ENCODE peak calls at places on chromosomes 13 and 19, in seven cellular contexts. K is CD8-positive, alpha-beta T cell; Z is ovary; T is ascending aorta; I is Peyer's patch; P is upper lobe of left lung; M is GM23338. W is an unnamed sample.

GRCh38 chr13:20191902-20192469 is 752 bp downstream of the GJB2 start:
- DNase-seq in K (no peak), Z (no peak), T (no peak), I (no peak), P (peak; percentile 36), M (peak; percentile 78), W (no peak)

GRCh38 chr19:31560021-31560770 is 211.0 kb upstream of the TSHZ3 start:
- DNase-seq in K (no peak), Z (no peak), T (no peak), I (no peak), P (no peak), M (no peak), W (no peak)

GRCh38 chr19:41420101-41420880 is 6.9 kb downstream of the B3GNT8 start:
- DNase-seq in K (no peak), Z (no peak), T (no peak), I (no peak), P (peak; percentile 73), M (no peak), W (no peak)

GRCh38 chr13:32134991-32135390 is 103.4 kb downstream of the FRY start:
- DNase-seq in K (no peak), Z (no peak), T (no peak), I (no peak), P (no peak), M (no peak), W (no peak)

GRCh38 chr13:40476175-40476958 is 190.1 kb downstream of the FOXO1 start:
- DNase-seq in K (no peak), Z (no peak), T (peak; percentile 69), I (no peak), P (no peak), M (no peak), W (no peak)

GRCh38 chr13:77377016-77377415 is 50.1 kb upstream of the MYCBP2 start:
- DNase-seq in K (no peak), Z (no peak), T (no peak), I (no peak), P (no peak), M (no peak), W (no peak)

GRCh38 chr13:76570485-76570884 is 315.7 kb downstream of the KCTD12 start:
- DNase-seq in K (no peak), Z (no peak), T (no peak), I (no peak), P (no peak), M (peak; percentile 39), W (no peak)

GRCh38 chr19:31461814-31462539 is 112.7 kb upstream of the TSHZ3 start:
- DNase-seq in K (no peak), Z (no peak), T (no peak), I (no peak), P (no peak), M (peak; percentile 47), W (no peak)

GRCh38 chr19:27735314-27735713 is 1477.6 kb downstream of the UQCRFS1 start:
- DNase-seq in K (no peak), Z (no peak), T (no peak), I (no peak), P (no peak), M (no peak), W (no peak)

GRCh38 chr13:31747271-31747670 is 7.9 kb downstream of the RXFP2 start:
- DNase-seq in K (no peak), Z (no peak), T (no peak), I (no peak), P (no peak), M (no peak), W (no peak)

GRCh38 chr13:77544365-77544764 is 8.9 kb downstream of the SCEL start:
- DNase-seq in K (no peak), Z (peak; percentile 24), T (no peak), I (no peak), P (peak; percentile 31), M (no peak), W (no peak)

GRCh38 chr13:76214001-76214400 is 577.9 kb downstream of the LMO7 start:
- DNase-seq in K (no peak), Z (no peak), T (no peak), I (no peak), P (no peak), M (no peak), W (no peak)

GRCh38 chr19:12090807-12091206 is 26.3 kb downstream of the ZNF844 start:
- DNase-seq in K (peak; percentile 58), Z (peak; percentile 38), T (peak; percentile 76), I (peak; percentile 31), P (peak; percentile 64), M (peak; percentile 71), W (peak; percentile 51)

GRCh38 chr13:44921931-44922758 is 67.1 kb downstream of the NUFIP1 start:
- DNase-seq in K (no peak), Z (peak; percentile 71), T (peak; percentile 92), I (no peak), P (peak; percentile 79), M (no peak), W (no peak)

GRCh38 chr13:59112375-59112774 is 1051.4 kb downstream of the DIAPH3 start:
- DNase-seq in K (no peak), Z (no peak), T (peak; percentile 64), I (no peak), P (no peak), M (no peak), W (no peak)

GRCh38 chr13:82010780-82011179 is 1669.9 kb upstream of the SPRY2 start:
- DNase-seq in K (no peak), Z (no peak), T (no peak), I (no peak), P (no peak), M (no peak), W (no peak)

GRCh38 chr19:53130506-53130905 is 2.2 kb downstream of the ZNF415 start:
- DNase-seq in K (no peak), Z (no peak), T (no peak), I (no peak), P (no peak), M (peak; percentile 20), W (no peak)

GRCh38 chr13:29674532-29674931 is 79.0 kb upstream of the SLC7A1 start:
- DNase-seq in K (no peak), Z (no peak), T (no peak), I (no peak), P (no peak), M (no peak), W (no peak)

GRCh38 chr13:76884571-76885202 is 1.5 kb downstream of the KCTD12 start:
- DNase-seq in K (no peak), Z (peak; percentile 34), T (no peak), I (no peak), P (peak; percentile 22), M (no peak), W (no peak)

GRCh38 chr13:23630349-23631093 is 60.3 kb downstream of the TNFRSF19 start:
- DNase-seq in K (no peak), Z (no peak), T (no peak), I (no peak), P (no peak), M (no peak), W (no peak)

GRCh38 chr19:18155095-18156087 is 2.4 kb downstream of the PIK3R2 start:
- DNase-seq in K (no peak), Z (no peak), T (no peak), I (no peak), P (peak; percentile 53), M (no peak), W (no peak)

GRCh38 chr19:18152444-18152816 is 533 bp upstream of the PIK3R2 start:
- DNase-seq in K (peak; percentile 99), Z (peak; percentile 94), T (peak; percentile 98), I (peak; percentile 100), P (peak; percentile 97), M (peak; percentile 100), W (peak; percentile 90)

GRCh38 chr19:18153555-18154134 is 682 bp downstream of the PIK3R2 start:
- DNase-seq in K (peak; percentile 24), Z (peak; percentile 52), T (no peak), I (peak; percentile 44), P (no peak), M (peak; percentile 31), W (no peak)

GRCh38 chr19:18150776-18151624 is 2.0 kb upstream of the PIK3R2 start:
- DNase-seq in K (no peak), Z (no peak), T (no peak), I (no peak), P (no peak), M (no peak), W (no peak)

GRCh38 chr19:18152817-18153554 is at the start of gene PIK3R2:
- DNase-seq in K (peak; percentile 100), Z (peak; percentile 100), T (peak; percentile 100), I (peak; percentile 100), P (peak; percentile 99), M (peak; percentile 100), W (peak; percentile 95)
- TF ChIP-seq CTCF in K (no peak), Z (no peak), T (no peak), I (no peak), P (no peak), M (no peak), W (no peak)

GRCh38 chr13:113724780-113725315 is 34.2 kb upstream of the TMEM255B start:
- DNase-seq in K (peak; percentile 87), Z (peak; percentile 67), T (peak; percentile 87), I (peak; percentile 72), P (peak; percentile 78), M (peak; percentile 83), W (peak; percentile 77)
- H3K4me3 ChIP-seq in K (peak overlapping the region; percentile 78), Z (peak overlapping the region; percentile 25), T (peak overlapping the region; percentile 72), I (peak overlapping the region; percentile 41), P (peak overlapping the region; percentile 48), M (peak overlapping the region; percentile 76), W (peak overlapping the region; percentile 37)

GRCh38 chr19:17505218-17505617 is 6.2 kb upstream of the PGLS start:
- DNase-seq in K (no peak), Z (no peak), T (no peak), I (no peak), P (no peak), M (no peak), W (no peak)
- H3K36me3 ChIP-seq in K (peaks cover 3% of the 10 kb centered on the region), Z (no peaks in the 10 kb centered on the region), T (peaks cover 12% of the 10 kb centered on the region), I (no peaks in the 10 kb centered on the region), P (no peaks in the 10 kb centered on the region), M (no peaks in the 10 kb centered on the region), W (peaks cover 3% of the 10 kb centered on the region)

DNA sequence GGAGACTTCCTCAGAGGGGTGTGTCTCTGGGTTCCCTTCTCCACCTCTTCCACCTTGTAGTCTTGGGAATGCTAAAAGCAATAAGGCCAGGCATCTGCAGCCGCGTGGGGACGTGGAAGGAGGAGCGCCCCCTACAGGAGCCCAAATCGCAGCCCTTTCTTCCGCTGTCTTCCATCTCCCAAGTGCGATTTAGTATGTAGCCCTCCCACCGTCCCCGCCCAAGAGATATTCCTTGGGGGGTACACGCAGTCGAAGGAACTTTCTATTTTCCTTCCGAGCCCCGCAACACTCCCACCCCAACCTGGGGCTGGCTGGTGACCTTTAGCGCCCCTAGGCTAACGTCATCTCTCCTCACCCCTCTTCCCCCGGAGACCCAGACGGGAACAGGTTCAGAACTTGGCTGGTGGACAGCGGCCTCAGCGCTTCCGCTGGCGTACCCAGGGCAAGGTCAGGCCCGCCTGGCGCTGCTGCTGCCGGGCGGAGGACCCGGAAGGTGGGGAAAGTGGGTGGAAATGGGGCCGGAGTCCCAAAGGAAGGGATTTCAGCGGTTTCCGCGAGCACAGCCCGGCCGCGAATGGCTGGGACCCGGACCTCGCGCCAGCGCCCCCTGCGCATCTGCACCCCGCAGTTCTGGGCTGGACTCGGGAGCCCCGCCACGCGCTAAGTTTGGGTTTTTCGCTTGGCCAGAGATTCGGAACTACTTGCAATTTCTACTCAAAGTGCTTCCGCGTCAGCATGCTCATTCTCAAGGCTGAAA is 2.1 kb upstream of the PCDH8 start:
- DNase-seq in K (no peak), Z (peak; percentile 52), T (peak; percentile 73), I (no peak), P (peak; percentile 58), M (peak; percentile 96), W (peak; percentile 75)
- TF ChIP-seq CTCF in K (no peak), Z (no peak), T (no peak), I (no peak), P (no peak), M (peak; percentile 88), W (peak; percentile 40)

GRCh38 chr13:73960474-73960873 is 173.7 kb downstream of the KLF12 start:
- DNase-seq in K (no peak), Z (no peak), T (no peak), I (no peak), P (no peak), M (no peak), W (no peak)
- H3K4me3 ChIP-seq in K (no peak overlapping the region), Z (no peak overlapping the region), T (no peak overlapping the region), I (no peak overlapping the region), P (no peak overlapping the region), M (no peak overlapping the region), W (no peak overlapping the region)